ENCODE peak calls at places on chromosomes 12 and 14, in six cellular contexts. Q, N, G, L, X and I are unnamed samples.

GRCh38 chr12:23204933-23205778 is 580.2 kb downstream of the ETNK1 start:
- DNase-seq in Q (peak), N (no peak), L (no peak), X (no peak), G (peak), I (peak)

GRCh38 chr12:47302111-47302597 is 222.4 kb upstream of the AMIGO2 start:
- DNase-seq in Q (no peak), G (no peak), L (no peak), N (no peak), X (no peak), I (peak)

GRCh38 chr14:69287096-69287991 is 27.4 kb downstream of the GALNT16 start:
- DNase-seq in G (peak), N (no peak), X (no peak), Q (no peak), L (no peak), I (no peak)

GRCh38 chr14:55505846-55506245 is 65.4 kb upstream of the TBPL2 start:
- DNase-seq in G (no peak), X (no peak), Q (no peak), N (no peak), L (no peak), I (no peak)

GRCh38 chr12:89179983-89180382 is 172.3 kb downstream of the DUSP6 start:
- DNase-seq in Q (peak), G (peak), X (peak), L (no peak), N (no peak), I (peak)

GRCh38 chr14:65533736-65534404 is 121.3 kb downstream of the FUT8 start:
- DNase-seq in L (no peak), N (no peak), G (no peak), Q (no peak), X (no peak), I (no peak)

GRCh38 chr12:104863549-104863948 is 94.5 kb downstream of the SLC41A2 start:
- DNase-seq in G (peak), N (no peak), X (no peak), Q (peak), L (no peak), I (no peak)

GRCh38 chr14:85533821-85534271 is 3.9 kb downstream of the FLRT2 start:
- DNase-seq in L (no peak), N (no peak), Q (peak), G (peak), X (no peak), I (no peak)

GRCh38 chr14:68027276-68027675 is 207.7 kb downstream of the RAD51B start:
- DNase-seq in G (peak), Q (no peak), X (no peak), L (no peak), N (no peak), I (peak)

GRCh38 chr14:97331526-97331925 is 534.3 kb downstream of the VRK1 start:
- DNase-seq in G (no peak), N (no peak), X (no peak), Q (no peak), L (no peak), I (peak)

GRCh38 chr12:4849024-4849594 is 60.6 kb upstream of the KCNA1 start:
- DNase-seq in Q (peak), G (peak), X (no peak), L (no peak), N (no peak), I (peak)

GRCh38 chr12:101267111-101267510 is 12.8 kb upstream of the UTP20 start:
- DNase-seq in G (no peak), X (no peak), Q (no peak), L (no peak), N (no peak), I (no peak)

GRCh38 chr12:29216797-29217583 is 67.9 kb downstream of the FAR2 start:
- DNase-seq in L (no peak), N (no peak), X (no peak), Q (no peak), G (no peak), I (no peak)

GRCh38 chr12:87116778-87117177 is 860.6 kb upstream of the MGAT4C start:
- DNase-seq in N (no peak), Q (no peak), G (no peak), L (no peak), X (no peak), I (no peak)

GRCh38 chr12:117857632-117858274 is 111.0 kb downstream of the KSR2 start:
- DNase-seq in X (no peak), G (peak), Q (peak), N (no peak), L (no peak), I (peak)

GRCh38 chr14:22886500-22887259 is 3.7 kb downstream of the REM2 start:
- DNase-seq in X (peak), N (peak), G (peak), L (peak), Q (peak), I (peak)

GRCh38 chr12:109387425-109388166 is 39.9 kb downstream of the MYO1H start:
- DNase-seq in L (no peak), X (no peak), G (peak), Q (peak), N (no peak), I (peak)

GRCh38 chr12:100717733-100718067 is 76.9 kb upstream of the ANO4 start:
- DNase-seq in G (peak), N (no peak), X (no peak), Q (no peak), L (no peak), I (no peak)

GRCh38 chr12:4824415-4824814 is 85.3 kb upstream of the KCNA1 start:
- DNase-seq in N (no peak), L (no peak), Q (peak), G (peak), X (no peak), I (peak)

GRCh38 chr12:64610092-64610659 is at the start of gene RASSF3:
- DNase-seq in X (no peak), Q (peak), N (peak), G (peak), L (no peak), I (peak)

GRCh38 chr14:33404054-33404453 is 465.4 kb downstream of the NPAS3 start:
- DNase-seq in Q (peak), N (no peak), L (no peak), X (no peak), G (peak), I (peak)

GRCh38 chr12:6062427-6063378 is 61.8 kb downstream of the VWF start:
- DNase-seq in X (no peak), L (no peak), N (no peak), Q (peak), G (no peak), I (peak)